ENCODE peak calls at places on chromosome 1, in six cellular contexts. One of them, this sample, is unnamed.

GRCh38 chr1:51445346-51446090 is 73.5 kb downstream of the EPS15 start:
- DNase-seq in Panc1: no peak
- DNase-seq in activated T-helper 1 cell treated with anti-CD3 and anti-CD28 coated beads, Interleukin-12 subunit alpha, Interleukin-12 subunit beta, Interleukin-2, Interleukin-4 antibody, amounts not matched to agents 30 ng/mL and 10 ng/mL and 1 ng/mL, durations not matched to agents 14 hours and 24 hours and 36 hours: no peak
- DNase-seq in glutamatergic neuron: no peak
- DNase-seq in stimulated activated naive CD4-positive, alpha-beta T cell: no peak
- DNase-seq in natural killer cell: no peak
- DNase-seq in this sample: no peak

GRCh38 chr1:193694741-193695140 is 508.3 kb upstream of the B3GALT2 start:
- DNase-seq in activated T-helper 1 cell treated with anti-CD3 and anti-CD28 coated beads, Interleukin-12 subunit alpha, Interleukin-12 subunit beta, Interleukin-2, Interleukin-4 antibody, amounts not matched to agents 30 ng/mL and 10 ng/mL and 1 ng/mL, durations not matched to agents 14 hours and 24 hours and 36 hours: no peak
- DNase-seq in glutamatergic neuron: no peak
- DNase-seq in natural killer cell: no peak
- DNase-seq in Panc1: no peak
- DNase-seq in stimulated activated naive CD4-positive, alpha-beta T cell: no peak
- DNase-seq in this sample: no peak

GRCh38 chr1:82226198-82226505 is 425.4 kb downstream of the ADGRL2 start:
- DNase-seq in natural killer cell: no peak
- DNase-seq in stimulated activated naive CD4-positive, alpha-beta T cell: no peak
- DNase-seq in activated T-helper 1 cell treated with anti-CD3 and anti-CD28 coated beads, Interleukin-12 subunit alpha, Interleukin-12 subunit beta, Interleukin-2, Interleukin-4 antibody, amounts not matched to agents 30 ng/mL and 10 ng/mL and 1 ng/mL, durations not matched to agents 14 hours and 24 hours and 36 hours: no peak
- DNase-seq in Panc1: no peak
- DNase-seq in glutamatergic neuron: no peak
- DNase-seq in this sample: peak; percentile 73

GRCh38 chr1:4786061-4786460 is 131.7 kb downstream of the AJAP1 start:
- DNase-seq in activated T-helper 1 cell treated with anti-CD3 and anti-CD28 coated beads, Interleukin-12 subunit alpha, Interleukin-12 subunit beta, Interleukin-2, Interleukin-4 antibody, amounts not matched to agents 30 ng/mL and 10 ng/mL and 1 ng/mL, durations not matched to agents 14 hours and 24 hours and 36 hours: no peak
- DNase-seq in stimulated activated naive CD4-positive, alpha-beta T cell: no peak
- DNase-seq in Panc1: no peak
- DNase-seq in natural killer cell: no peak
- DNase-seq in glutamatergic neuron: no peak
- DNase-seq in this sample: no peak

GRCh38 chr1:11324562-11324961 is 51.6 kb downstream of the UBIAD1 start:
- DNase-seq in Panc1: no peak
- DNase-seq in activated T-helper 1 cell treated with anti-CD3 and anti-CD28 coated beads, Interleukin-12 subunit alpha, Interleukin-12 subunit beta, Interleukin-2, Interleukin-4 antibody, amounts not matched to agents 30 ng/mL and 10 ng/mL and 1 ng/mL, durations not matched to agents 14 hours and 24 hours and 36 hours: no peak
- DNase-seq in glutamatergic neuron: no peak
- DNase-seq in natural killer cell: no peak
- DNase-seq in stimulated activated naive CD4-positive, alpha-beta T cell: no peak
- DNase-seq in this sample: no peak

GRCh38 chr1:6412896-6413295 is 6.8 kb downstream of the HES2 start:
- DNase-seq in stimulated activated naive CD4-positive, alpha-beta T cell: no peak
- DNase-seq in glutamatergic neuron: no peak
- DNase-seq in natural killer cell: no peak
- DNase-seq in activated T-helper 1 cell treated with anti-CD3 and anti-CD28 coated beads, Interleukin-12 subunit alpha, Interleukin-12 subunit beta, Interleukin-2, Interleukin-4 antibody, amounts not matched to agents 30 ng/mL and 10 ng/mL and 1 ng/mL, durations not matched to agents 14 hours and 24 hours and 36 hours: no peak
- DNase-seq in Panc1: no peak
- DNase-seq in this sample: no peak

GRCh38 chr1:163174524-163175437 is 27.9 kb downstream of the RGS5 start:
- DNase-seq in glutamatergic neuron: peak; percentile 80
- DNase-seq in Panc1: no peak
- DNase-seq in activated T-helper 1 cell treated with anti-CD3 and anti-CD28 coated beads, Interleukin-12 subunit alpha, Interleukin-12 subunit beta, Interleukin-2, Interleukin-4 antibody, amounts not matched to agents 30 ng/mL and 10 ng/mL and 1 ng/mL, durations not matched to agents 14 hours and 24 hours and 36 hours: peak; percentile 1
- DNase-seq in stimulated activated naive CD4-positive, alpha-beta T cell: peak; percentile 1
- DNase-seq in natural killer cell: no peak
- DNase-seq in this sample: peak; percentile 36

GRCh38 chr1:175479521-175480342 is 263.7 kb downstream of the TNR start:
- DNase-seq in stimulated activated naive CD4-positive, alpha-beta T cell: no peak
- DNase-seq in glutamatergic neuron: no peak
- DNase-seq in natural killer cell: no peak
- DNase-seq in Panc1: no peak
- DNase-seq in activated T-helper 1 cell treated with anti-CD3 and anti-CD28 coated beads, Interleukin-12 subunit alpha, Interleukin-12 subunit beta, Interleukin-2, Interleukin-4 antibody, amounts not matched to agents 30 ng/mL and 10 ng/mL and 1 ng/mL, durations not matched to agents 14 hours and 24 hours and 36 hours: no peak
- DNase-seq in this sample: no peak

GRCh38 chr1:25472494-25472893 is 41.8 kb downstream of the MACO1 start:
- DNase-seq in glutamatergic neuron: no peak
- DNase-seq in stimulated activated naive CD4-positive, alpha-beta T cell: no peak
- DNase-seq in activated T-helper 1 cell treated with anti-CD3 and anti-CD28 coated beads, Interleukin-12 subunit alpha, Interleukin-12 subunit beta, Interleukin-2, Interleukin-4 antibody, amounts not matched to agents 30 ng/mL and 10 ng/mL and 1 ng/mL, durations not matched to agents 14 hours and 24 hours and 36 hours: no peak
- DNase-seq in natural killer cell: no peak
- DNase-seq in Panc1: no peak
- DNase-seq in this sample: no peak

GRCh38 chr1:12166834-12167492 is at the start of gene TNFRSF1B:
- DNase-seq in natural killer cell: peak; percentile 80
- DNase-seq in Panc1: no peak
- DNase-seq in stimulated activated naive CD4-positive, alpha-beta T cell: peak; percentile 61
- DNase-seq in activated T-helper 1 cell treated with anti-CD3 and anti-CD28 coated beads, Interleukin-12 subunit alpha, Interleukin-12 subunit beta, Interleukin-2, Interleukin-4 antibody, amounts not matched to agents 30 ng/mL and 10 ng/mL and 1 ng/mL, durations not matched to agents 14 hours and 24 hours and 36 hours: peak; percentile 74
- DNase-seq in glutamatergic neuron: peak; percentile 68
- DNase-seq in this sample: peak; percentile 45

GRCh38 chr1:185144233-185144632 is 12.5 kb downstream of the TRMT1L start:
- DNase-seq in stimulated activated naive CD4-positive, alpha-beta T cell: no peak
- DNase-seq in natural killer cell: no peak
- DNase-seq in activated T-helper 1 cell treated with anti-CD3 and anti-CD28 coated beads, Interleukin-12 subunit alpha, Interleukin-12 subunit beta, Interleukin-2, Interleukin-4 antibody, amounts not matched to agents 30 ng/mL and 10 ng/mL and 1 ng/mL, durations not matched to agents 14 hours and 24 hours and 36 hours: no peak
- DNase-seq in Panc1: no peak
- DNase-seq in glutamatergic neuron: no peak
- DNase-seq in this sample: peak; percentile 6

GRCh38 chr1:2801535-2802291 is at the start of gene TTC34:
- DNase-seq in glutamatergic neuron: peak; percentile 55
- DNase-seq in natural killer cell: peak; percentile 49
- DNase-seq in stimulated activated naive CD4-positive, alpha-beta T cell: no peak
- DNase-seq in activated T-helper 1 cell treated with anti-CD3 and anti-CD28 coated beads, Interleukin-12 subunit alpha, Interleukin-12 subunit beta, Interleukin-2, Interleukin-4 antibody, amounts not matched to agents 30 ng/mL and 10 ng/mL and 1 ng/mL, durations not matched to agents 14 hours and 24 hours and 36 hours: peak; percentile 29
- DNase-seq in Panc1: no peak
- DNase-seq in this sample: peak; percentile 14

GRCh38 chr1:84174051-84174556 is 30.0 kb downstream of the PRKACB start:
- DNase-seq in glutamatergic neuron: no peak
- DNase-seq in activated T-helper 1 cell treated with anti-CD3 and anti-CD28 coated beads, Interleukin-12 subunit alpha, Interleukin-12 subunit beta, Interleukin-2, Interleukin-4 antibody, amounts not matched to agents 30 ng/mL and 10 ng/mL and 1 ng/mL, durations not matched to agents 14 hours and 24 hours and 36 hours: no peak
- DNase-seq in stimulated activated naive CD4-positive, alpha-beta T cell: no peak
- DNase-seq in natural killer cell: no peak
- DNase-seq in Panc1: peak; percentile 97
- DNase-seq in this sample: peak; percentile 46

GRCh38 chr1:110133436-110133835 is 16.9 kb upstream of the SLC6A17 start:
- DNase-seq in glutamatergic neuron: no peak
- DNase-seq in Panc1: no peak
- DNase-seq in activated T-helper 1 cell treated with anti-CD3 and anti-CD28 coated beads, Interleukin-12 subunit alpha, Interleukin-12 subunit beta, Interleukin-2, Interleukin-4 antibody, amounts not matched to agents 30 ng/mL and 10 ng/mL and 1 ng/mL, durations not matched to agents 14 hours and 24 hours and 36 hours: no peak
- DNase-seq in natural killer cell: no peak
- DNase-seq in stimulated activated naive CD4-positive, alpha-beta T cell: no peak
- DNase-seq in this sample: no peak

This sample was measured in RWPE1.